ENCODE peak calls at places on chromosomes 4 and X, in six cellular contexts. One of them, this sample, is unnamed.

GRCh38 chrX:54866606-54867005 is 54.0 kb upstream of the TRO start:
- DNase-seq in cardiac muscle cell: no peak
- DNase-seq in neural progenitor cell: no peak
- DNase-seq in GM23338: no peak
- DNase-seq in tibial nerve: no peak
- DNase-seq in fibroblast of mammary gland: no peak
- DNase-seq in this sample: no peak

GRCh38 chr4:139015269-139015947 is at the start of gene NOCT:
- DNase-seq in cardiac muscle cell: peak
- DNase-seq in neural progenitor cell: peak
- DNase-seq in GM23338: peak
- DNase-seq in tibial nerve: peak
- DNase-seq in fibroblast of mammary gland: peak
- DNase-seq in this sample: peak

GRCh38 chr4:165864228-165864627 is 8.8 kb upstream of the TLL1 start:
- DNase-seq in cardiac muscle cell: peak
- DNase-seq in neural progenitor cell: peak
- DNase-seq in GM23338: no peak
- DNase-seq in tibial nerve: no peak
- DNase-seq in fibroblast of mammary gland: no peak
- DNase-seq in this sample: no peak

GRCh38 chrX:57918750-57919436 is 8.6 kb upstream of the ZXDA start:
- DNase-seq in cardiac muscle cell: peak
- DNase-seq in neural progenitor cell: no peak
- DNase-seq in GM23338: peak
- DNase-seq in tibial nerve: no peak
- DNase-seq in fibroblast of mammary gland: peak
- DNase-seq in this sample: peak

GRCh38 chr4:1195109-1195671 is 22.8 kb upstream of the SPON2 start:
- DNase-seq in cardiac muscle cell: no peak
- DNase-seq in neural progenitor cell: no peak
- DNase-seq in GM23338: no peak
- DNase-seq in tibial nerve: peak
- DNase-seq in fibroblast of mammary gland: peak
- DNase-seq in this sample: no peak

GRCh38 chr4:37604464-37604863 is 81.7 kb downstream of the RELL1 start:
- DNase-seq in cardiac muscle cell: peak
- DNase-seq in neural progenitor cell: no peak
- DNase-seq in GM23338: no peak
- DNase-seq in tibial nerve: no peak
- DNase-seq in fibroblast of mammary gland: peak
- DNase-seq in this sample: peak

GRCh38 chr4:76168688-76169087 is 20.5 kb upstream of the NUP54 start:
- DNase-seq in cardiac muscle cell: no peak
- DNase-seq in neural progenitor cell: no peak
- DNase-seq in GM23338: no peak
- DNase-seq in tibial nerve: no peak
- DNase-seq in fibroblast of mammary gland: no peak
- DNase-seq in this sample: no peak

GRCh38 chr4:57265831-57266582 is 155.8 kb upstream of the IGFBP7 start:
- DNase-seq in cardiac muscle cell: no peak
- DNase-seq in neural progenitor cell: peak
- DNase-seq in GM23338: peak
- DNase-seq in tibial nerve: no peak
- DNase-seq in fibroblast of mammary gland: no peak
- DNase-seq in this sample: no peak

GRCh38 chrX:10945463-10945862 is 165.7 kb upstream of the HCCS start:
- DNase-seq in cardiac muscle cell: no peak
- DNase-seq in neural progenitor cell: no peak
- DNase-seq in GM23338: no peak
- DNase-seq in tibial nerve: no peak
- DNase-seq in fibroblast of mammary gland: no peak
- DNase-seq in this sample: no peak

GRCh38 chr4:99859618-99860017 is 34.6 kb downstream of the LAMTOR3 start:
- DNase-seq in cardiac muscle cell: no peak
- DNase-seq in neural progenitor cell: no peak
- DNase-seq in GM23338: no peak
- DNase-seq in tibial nerve: no peak
- DNase-seq in fibroblast of mammary gland: no peak
- DNase-seq in this sample: no peak

GRCh38 chr4:77586953-77587383 is 18.7 kb upstream of the CXCL13 start:
- DNase-seq in cardiac muscle cell: peak
- DNase-seq in neural progenitor cell: no peak
- DNase-seq in GM23338: no peak
- DNase-seq in tibial nerve: no peak
- DNase-seq in fibroblast of mammary gland: peak
- DNase-seq in this sample: no peak

GRCh38 chrX:47191331-47191730 is 2.3 kb upstream of the UBA1 start:
- DNase-seq in cardiac muscle cell: no peak
- DNase-seq in neural progenitor cell: peak
- DNase-seq in GM23338: peak
- DNase-seq in tibial nerve: no peak
- DNase-seq in fibroblast of mammary gland: peak
- DNase-seq in this sample: peak

GRCh38 chrX:136046295-136046894 is 61.2 kb downstream of the SLC9A6 start:
- DNase-seq in cardiac muscle cell: peak
- DNase-seq in neural progenitor cell: no peak
- DNase-seq in GM23338: no peak
- DNase-seq in tibial nerve: no peak
- DNase-seq in fibroblast of mammary gland: peak
- DNase-seq in this sample: peak

GRCh38 chr4:7169134-7169533 is 23.2 kb upstream of the SORCS2 start:
- DNase-seq in cardiac muscle cell: no peak
- DNase-seq in neural progenitor cell: no peak
- DNase-seq in GM23338: no peak
- DNase-seq in tibial nerve: no peak
- DNase-seq in fibroblast of mammary gland: no peak
- DNase-seq in this sample: no peak

GRCh38 chr4:38266616-38267015 is 306.4 kb downstream of the PTTG2 start:
- DNase-seq in cardiac muscle cell: no peak
- DNase-seq in neural progenitor cell: no peak
- DNase-seq in GM23338: no peak
- DNase-seq in tibial nerve: no peak
- DNase-seq in fibroblast of mammary gland: peak
- DNase-seq in this sample: peak

GRCh38 chr4:78561677-78562076 is 10.1 kb downstream of the ANXA3 start:
- DNase-seq in cardiac muscle cell: peak
- DNase-seq in neural progenitor cell: no peak
- DNase-seq in GM23338: no peak
- DNase-seq in tibial nerve: no peak
- DNase-seq in fibroblast of mammary gland: no peak
- DNase-seq in this sample: peak

GRCh38 chr4:3346146-3346545 is 53.3 kb downstream of the RGS12 start:
- DNase-seq in cardiac muscle cell: peak
- DNase-seq in neural progenitor cell: peak
- DNase-seq in GM23338: peak
- DNase-seq in tibial nerve: no peak
- DNase-seq in fibroblast of mammary gland: peak
- DNase-seq in this sample: peak

GRCh38 chr4:185016946-185017797 is 1.1 kb upstream of the HELT start:
- DNase-seq in cardiac muscle cell: peak
- DNase-seq in neural progenitor cell: peak
- DNase-seq in GM23338: peak
- DNase-seq in tibial nerve: no peak
- DNase-seq in fibroblast of mammary gland: peak
- DNase-seq in this sample: no peak

GRCh38 chr4:146709956-146710355 is 71.3 kb downstream of the POU4F2 start:
- DNase-seq in cardiac muscle cell: no peak
- DNase-seq in neural progenitor cell: no peak
- DNase-seq in GM23338: no peak
- DNase-seq in tibial nerve: no peak
- DNase-seq in fibroblast of mammary gland: no peak
- DNase-seq in this sample: no peak

GRCh38 chrX:113726898-113727297 is 857.0 kb upstream of the HTR2C start:
- DNase-seq in cardiac muscle cell: no peak
- DNase-seq in neural progenitor cell: no peak
- DNase-seq in GM23338: no peak
- DNase-seq in tibial nerve: no peak
- DNase-seq in fibroblast of mammary gland: no peak
- DNase-seq in this sample: no peak

GRCh38 chr4:10031663-10032590 is 10.6 kb upstream of the SLC2A9 start:
- DNase-seq in cardiac muscle cell: peak
- DNase-seq in neural progenitor cell: peak
- DNase-seq in GM23338: peak
- DNase-seq in tibial nerve: no peak
- DNase-seq in fibroblast of mammary gland: no peak
- DNase-seq in this sample: no peak

GRCh38 chr4:102387552-102388150 is 42.4 kb upstream of the SLC39A8 start:
- DNase-seq in cardiac muscle cell: peak
- DNase-seq in neural progenitor cell: no peak
- DNase-seq in GM23338: peak
- DNase-seq in tibial nerve: no peak
- DNase-seq in fibroblast of mammary gland: peak
- DNase-seq in this sample: no peak

GRCh38 chr4:113673450-113673849 is 88.1 kb downstream of the CAMK2D start:
- DNase-seq in cardiac muscle cell: no peak
- DNase-seq in neural progenitor cell: peak
- DNase-seq in GM23338: peak
- DNase-seq in tibial nerve: no peak
- DNase-seq in fibroblast of mammary gland: peak
- DNase-seq in this sample: no peak

GRCh38 chrX:6325437-6325836 is 96.8 kb upstream of the NLGN4X start:
- DNase-seq in cardiac muscle cell: no peak
- DNase-seq in neural progenitor cell: no peak
- DNase-seq in GM23338: peak
- DNase-seq in tibial nerve: no peak
- DNase-seq in fibroblast of mammary gland: no peak
- DNase-seq in this sample: no peak

GRCh38 chr4:132123870-132124623 is 1025.0 kb upstream of the PCDH10 start:
- DNase-seq in cardiac muscle cell: peak
- DNase-seq in neural progenitor cell: no peak
- DNase-seq in GM23338: peak
- DNase-seq in tibial nerve: no peak
- DNase-seq in fibroblast of mammary gland: peak
- DNase-seq in this sample: peak

GRCh38 chr4:173835863-173836262 is 305.8 kb upstream of the HAND2 start:
- DNase-seq in cardiac muscle cell: peak
- DNase-seq in neural progenitor cell: peak
- DNase-seq in GM23338: peak
- DNase-seq in tibial nerve: no peak
- DNase-seq in fibroblast of mammary gland: peak
- DNase-seq in this sample: peak

DNA sequence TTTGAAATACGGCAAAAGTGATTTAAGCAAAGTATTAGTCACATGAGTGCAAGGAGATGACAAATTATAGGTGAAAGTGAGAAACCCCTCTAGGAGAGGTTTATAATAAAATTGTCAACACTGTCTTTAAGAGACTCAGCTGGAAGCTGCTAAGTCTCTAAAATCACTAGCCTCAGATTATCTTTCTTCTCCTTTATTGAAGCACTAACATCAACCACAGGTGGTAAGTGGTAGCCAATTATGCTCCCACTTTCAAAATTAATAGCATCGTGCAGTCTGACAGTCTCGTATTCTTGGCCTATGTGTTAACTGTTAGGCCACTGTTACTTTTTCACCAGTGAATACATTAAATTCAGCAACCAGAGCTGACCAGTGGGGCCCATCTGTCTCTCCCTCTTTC is 674.0 kb downstream of the RAPGEF2 start:
- DNase-seq in cardiac muscle cell: no peak
- DNase-seq in neural progenitor cell: peak
- DNase-seq in GM23338: no peak
- DNase-seq in tibial nerve: no peak
- DNase-seq in fibroblast of mammary gland: no peak
- DNase-seq in this sample: no peak
- H3K4me3 ChIP-seq in cardiac muscle cell: no peak
- H3K4me3 ChIP-seq in neural progenitor cell: no peak
- H3K4me3 ChIP-seq in GM23338: no peak
- H3K4me3 ChIP-seq in tibial nerve: no peak
- H3K4me3 ChIP-seq in fibroblast of mammary gland: no peak
- H3K4me3 ChIP-seq in this sample: no peak

DNA sequence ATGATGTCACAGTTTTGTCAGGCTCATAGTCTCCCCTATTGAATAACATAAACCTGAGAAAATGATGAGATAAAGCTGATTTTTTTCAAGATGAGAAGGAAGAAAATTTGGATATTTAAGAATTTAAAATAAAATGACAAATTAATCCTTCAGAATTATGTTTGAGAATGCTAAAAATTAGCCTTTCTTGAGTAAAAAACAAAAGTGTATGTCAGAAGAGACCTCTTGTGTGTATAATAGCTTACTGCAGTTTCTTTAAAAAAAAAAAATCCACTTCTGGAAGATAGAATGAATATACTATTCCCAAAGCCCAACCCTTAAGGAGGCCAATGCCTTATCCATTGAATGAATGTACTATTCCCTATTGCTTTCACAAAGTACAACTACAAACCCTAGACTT is 281.7 kb downstream of the RAPGEF2 start:
- DNase-seq in cardiac muscle cell: no peak
- DNase-seq in neural progenitor cell: no peak
- DNase-seq in GM23338: no peak
- DNase-seq in tibial nerve: no peak
- DNase-seq in fibroblast of mammary gland: no peak
- DNase-seq in this sample: no peak
- TF ChIP-seq CTCF in cardiac muscle cell: peak
- TF ChIP-seq CTCF in neural progenitor cell: no peak
- TF ChIP-seq CTCF in GM23338: peak
- TF ChIP-seq CTCF in tibial nerve: no peak
- TF ChIP-seq CTCF in fibroblast of mammary gland: peak
- TF ChIP-seq CTCF in this sample: peak

DNA sequence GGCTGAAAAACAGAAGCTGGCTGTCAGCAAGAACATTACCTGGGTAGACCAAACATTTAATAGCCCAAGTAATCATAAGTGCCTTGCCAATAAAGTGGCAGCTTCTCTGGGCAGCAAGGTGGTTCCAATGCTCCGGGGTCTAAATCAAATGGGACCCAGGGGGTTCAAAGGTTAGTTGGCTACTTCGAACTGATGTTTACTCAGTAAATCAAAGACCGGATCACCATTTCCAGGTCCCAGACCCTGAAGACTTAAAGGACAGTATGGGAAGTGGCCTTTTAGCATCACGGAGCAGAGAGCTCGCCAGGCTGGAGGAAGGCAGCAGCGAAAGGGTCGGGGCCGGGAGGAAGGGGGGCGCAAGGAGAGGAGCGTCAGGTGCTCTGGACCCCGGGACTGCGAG is 1.0 kb downstream of the SH3KBP1 start:
- DNase-seq in cardiac muscle cell: no peak
- DNase-seq in neural progenitor cell: peak
- DNase-seq in GM23338: peak
- DNase-seq in tibial nerve: no peak
- DNase-seq in fibroblast of mammary gland: no peak
- DNase-seq in this sample: no peak
- H3K4me3 ChIP-seq in cardiac muscle cell: peak
- H3K4me3 ChIP-seq in neural progenitor cell: peak
- H3K4me3 ChIP-seq in GM23338: peak
- H3K4me3 ChIP-seq in tibial nerve: peak
- H3K4me3 ChIP-seq in fibroblast of mammary gland: peak
- H3K4me3 ChIP-seq in this sample: peak

GRCh38 chr4:13633671-13634070 is 6.1 kb upstream of the BOD1L1 start:
- DNase-seq in cardiac muscle cell: peak
- DNase-seq in neural progenitor cell: no peak
- DNase-seq in GM23338: no peak
- DNase-seq in tibial nerve: no peak
- DNase-seq in fibroblast of mammary gland: no peak
- DNase-seq in this sample: no peak

GRCh38 chr4:13627185-13627605 is 330 bp downstream of the BOD1L1 start:
- DNase-seq in cardiac muscle cell: no peak
- DNase-seq in neural progenitor cell: no peak
- DNase-seq in GM23338: peak
- DNase-seq in tibial nerve: no peak
- DNase-seq in fibroblast of mammary gland: peak
- DNase-seq in this sample: peak

GRCh38 chr4:13626492-13627184 is 887 bp downstream of the BOD1L1 start:
- DNase-seq in cardiac muscle cell: no peak
- DNase-seq in neural progenitor cell: no peak
- DNase-seq in GM23338: no peak
- DNase-seq in tibial nerve: no peak
- DNase-seq in fibroblast of mammary gland: no peak
- DNase-seq in this sample: no peak

GRCh38 chr4:13627606-13628301 is at the start of gene BOD1L1:
- DNase-seq in cardiac muscle cell: peak
- DNase-seq in neural progenitor cell: peak
- DNase-seq in GM23338: peak
- DNase-seq in tibial nerve: peak
- DNase-seq in fibroblast of mammary gland: peak
- DNase-seq in this sample: peak
- TF ChIP-seq CTCF in cardiac muscle cell: peak
- TF ChIP-seq CTCF in neural progenitor cell: peak
- TF ChIP-seq CTCF in GM23338: peak
- TF ChIP-seq CTCF in tibial nerve: peak
- TF ChIP-seq CTCF in fibroblast of mammary gland: peak
- TF ChIP-seq CTCF in this sample: peak